ENCODE peak calls at places on chromosome 5, in six cellular contexts. One of them, this sample, is unnamed.

GRCh38 chr5:180439911-180440769 is 54.0 kb upstream of the CNOT6 start:
- DNase-seq in ascending aorta: no peak
- DNase-seq in heart left ventricle: no peak
- DNase-seq in A549: no peak
- DNase-seq in caudate nucleus: no peak
- DNase-seq in IMR-90: no peak
- DNase-seq in this sample: no peak

GRCh38 chr5:121251954-121252353 is 599.7 kb upstream of the FTMT start:
- DNase-seq in ascending aorta: no peak
- DNase-seq in heart left ventricle: no peak
- DNase-seq in A549: peak; percentile 74
- DNase-seq in caudate nucleus: no peak
- DNase-seq in IMR-90: peak; percentile 23
- DNase-seq in this sample: no peak

GRCh38 chr5:176904276-176904675 is 5.1 kb upstream of the HK3 start:
- DNase-seq in ascending aorta: no peak
- DNase-seq in heart left ventricle: no peak
- DNase-seq in A549: no peak
- DNase-seq in caudate nucleus: no peak
- DNase-seq in IMR-90: no peak
- DNase-seq in this sample: no peak

GRCh38 chr5:104053057-104053666 is 490.6 kb upstream of the NUDT12 start:
- DNase-seq in ascending aorta: no peak
- DNase-seq in heart left ventricle: no peak
- DNase-seq in A549: no peak
- DNase-seq in caudate nucleus: no peak
- DNase-seq in IMR-90: no peak
- DNase-seq in this sample: no peak

GRCh38 chr5:6731465-6732237 is 18.4 kb downstream of the TENT4A start:
- DNase-seq in ascending aorta: no peak
- DNase-seq in heart left ventricle: no peak
- DNase-seq in A549: no peak
- DNase-seq in caudate nucleus: no peak
- DNase-seq in IMR-90: peak; percentile 41
- DNase-seq in this sample: no peak

GRCh38 chr5:54347221-54347865 is 37.0 kb upstream of the ARL15 start:
- DNase-seq in ascending aorta: no peak
- DNase-seq in heart left ventricle: no peak
- DNase-seq in A549: no peak
- DNase-seq in caudate nucleus: no peak
- DNase-seq in IMR-90: no peak
- DNase-seq in this sample: no peak

GRCh38 chr5:1212271-1212670 is 10.9 kb downstream of the SLC6A19 start:
- DNase-seq in ascending aorta: no peak
- DNase-seq in heart left ventricle: no peak
- DNase-seq in A549: no peak
- DNase-seq in caudate nucleus: no peak
- DNase-seq in IMR-90: no peak
- DNase-seq in this sample: peak; percentile 12

GRCh38 chr5:548256-548655 is 24.0 kb upstream of the SLC9A3 start:
- DNase-seq in ascending aorta: peak; percentile 63
- DNase-seq in heart left ventricle: no peak
- DNase-seq in A549: no peak
- DNase-seq in caudate nucleus: no peak
- DNase-seq in IMR-90: peak; percentile 19
- DNase-seq in this sample: peak; percentile 33

GRCh38 chr5:164353155-164353554 is 847.7 kb downstream of the MAT2B start:
- DNase-seq in ascending aorta: no peak
- DNase-seq in heart left ventricle: no peak
- DNase-seq in A549: no peak
- DNase-seq in caudate nucleus: no peak
- DNase-seq in IMR-90: peak; percentile 54
- DNase-seq in this sample: no peak

GRCh38 chr5:90575712-90576111 is 17.1 kb downstream of the ADGRV1 start:
- DNase-seq in ascending aorta: no peak
- DNase-seq in heart left ventricle: no peak
- DNase-seq in A549: no peak
- DNase-seq in caudate nucleus: no peak
- DNase-seq in IMR-90: no peak
- DNase-seq in this sample: no peak

GRCh38 chr5:149464796-149465489 is 85.9 kb upstream of the IL17B start:
- DNase-seq in ascending aorta: peak; percentile 80
- DNase-seq in heart left ventricle: no peak
- DNase-seq in A549: no peak
- DNase-seq in caudate nucleus: no peak
- DNase-seq in IMR-90: peak; percentile 78
- DNase-seq in this sample: peak; percentile 89
- H3K27ac ChIP-seq in ascending aorta: peak overlapping the region; percentile 78
- H3K27ac ChIP-seq in heart left ventricle: peak overlapping the region; percentile 38
- H3K27ac ChIP-seq in A549: peak overlapping the region; percentile 60
- H3K27ac ChIP-seq in caudate nucleus: no peak overlapping the region
- H3K27ac ChIP-seq in IMR-90: peak overlapping the region; percentile 89
- H3K27ac ChIP-seq in this sample: peak overlapping the region; percentile 14

GRCh38 chr5:78509145-78509865 is 139.3 kb downstream of the LHFPL2 start:
- DNase-seq in ascending aorta: no peak
- DNase-seq in heart left ventricle: no peak
- DNase-seq in A549: no peak
- DNase-seq in caudate nucleus: peak; percentile 71
- DNase-seq in IMR-90: no peak
- DNase-seq in this sample: no peak
- H3K27ac ChIP-seq in ascending aorta: no peak overlapping the region
- H3K27ac ChIP-seq in heart left ventricle: peak overlapping the region; percentile 66
- H3K27ac ChIP-seq in A549: no peak overlapping the region
- H3K27ac ChIP-seq in caudate nucleus: peak overlapping the region; percentile 86
- H3K27ac ChIP-seq in IMR-90: peak overlapping the region; percentile 36
- H3K27ac ChIP-seq in this sample: no peak overlapping the region

GRCh38 chr5:67206381-67207328 is 10.1 kb upstream of the CD180 start:
- DNase-seq in ascending aorta: no peak
- DNase-seq in heart left ventricle: no peak
- DNase-seq in A549: peak; percentile 84
- DNase-seq in caudate nucleus: no peak
- DNase-seq in IMR-90: peak; percentile 84
- DNase-seq in this sample: no peak

GRCh38 chr5:67203701-67204074 is 7.1 kb upstream of the CD180 start:
- DNase-seq in ascending aorta: no peak
- DNase-seq in heart left ventricle: no peak
- DNase-seq in A549: no peak
- DNase-seq in caudate nucleus: no peak
- DNase-seq in IMR-90: no peak
- DNase-seq in this sample: no peak

GRCh38 chr5:67202830-67203229 is 6.2 kb upstream of the CD180 start:
- DNase-seq in ascending aorta: no peak
- DNase-seq in heart left ventricle: no peak
- DNase-seq in A549: no peak
- DNase-seq in caudate nucleus: no peak
- DNase-seq in IMR-90: no peak
- DNase-seq in this sample: no peak

GRCh38 chr5:67205981-67206380 is 9.4 kb upstream of the CD180 start:
- DNase-seq in ascending aorta: no peak
- DNase-seq in heart left ventricle: no peak
- DNase-seq in A549: no peak
- DNase-seq in caudate nucleus: no peak
- DNase-seq in IMR-90: no peak
- DNase-seq in this sample: no peak

DNA sequence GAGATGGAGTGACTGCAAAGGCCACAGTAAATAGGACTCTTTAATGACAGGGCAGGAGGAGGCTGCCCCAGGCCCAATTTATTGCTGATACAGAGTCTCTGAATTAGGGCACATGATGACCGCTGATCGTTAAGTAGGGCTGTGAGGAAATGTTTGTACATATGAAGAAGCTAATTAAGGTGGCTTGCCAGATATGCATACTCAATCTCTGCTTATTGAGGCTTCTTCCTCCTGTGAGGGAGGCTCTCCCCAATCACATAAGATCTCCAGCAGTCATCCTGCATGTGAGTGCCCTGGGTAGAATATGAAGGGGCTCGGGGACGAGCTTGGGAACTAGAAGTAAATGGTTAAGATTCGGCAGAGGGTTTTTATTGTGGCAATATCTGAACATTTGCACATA is 8.2 kb upstream of the CD180 start:
- DNase-seq in ascending aorta: no peak
- DNase-seq in heart left ventricle: no peak
- DNase-seq in A549: no peak
- DNase-seq in caudate nucleus: no peak
- DNase-seq in IMR-90: no peak
- DNase-seq in this sample: no peak
- H3K27ac ChIP-seq in ascending aorta: no peak overlapping the region
- H3K27ac ChIP-seq in heart left ventricle: no peak overlapping the region
- H3K27ac ChIP-seq in A549: no peak overlapping the region
- H3K27ac ChIP-seq in caudate nucleus: no peak overlapping the region
- H3K27ac ChIP-seq in IMR-90: no peak overlapping the region
- H3K27ac ChIP-seq in this sample: no peak overlapping the region

GRCh38 chr5:39699164-39699563 is 274.4 kb upstream of the DAB2 start:
- DNase-seq in ascending aorta: no peak
- DNase-seq in heart left ventricle: no peak
- DNase-seq in A549: no peak
- DNase-seq in caudate nucleus: no peak
- DNase-seq in IMR-90: no peak
- DNase-seq in this sample: no peak

GRCh38 chr5:39697891-39698290 is 273.1 kb upstream of the DAB2 start:
- DNase-seq in ascending aorta: no peak
- DNase-seq in heart left ventricle: no peak
- DNase-seq in A549: no peak
- DNase-seq in caudate nucleus: no peak
- DNase-seq in IMR-90: no peak
- DNase-seq in this sample: no peak

GRCh38 chr5:39700523-39700922 is 275.7 kb upstream of the DAB2 start:
- DNase-seq in ascending aorta: no peak
- DNase-seq in heart left ventricle: no peak
- DNase-seq in A549: no peak
- DNase-seq in caudate nucleus: no peak
- DNase-seq in IMR-90: no peak
- DNase-seq in this sample: no peak

GRCh38 chr5:39702928-39703327 is 278.1 kb upstream of the DAB2 start:
- DNase-seq in ascending aorta: no peak
- DNase-seq in heart left ventricle: no peak
- DNase-seq in A549: no peak
- DNase-seq in caudate nucleus: no peak
- DNase-seq in IMR-90: no peak
- DNase-seq in this sample: no peak
- H3K27ac ChIP-seq in ascending aorta: no peak overlapping the region
- H3K27ac ChIP-seq in heart left ventricle: no peak overlapping the region
- H3K27ac ChIP-seq in A549: no peak overlapping the region
- H3K27ac ChIP-seq in caudate nucleus: no peak overlapping the region
- H3K27ac ChIP-seq in IMR-90: no peak overlapping the region
- H3K27ac ChIP-seq in this sample: no peak overlapping the region

DNA sequence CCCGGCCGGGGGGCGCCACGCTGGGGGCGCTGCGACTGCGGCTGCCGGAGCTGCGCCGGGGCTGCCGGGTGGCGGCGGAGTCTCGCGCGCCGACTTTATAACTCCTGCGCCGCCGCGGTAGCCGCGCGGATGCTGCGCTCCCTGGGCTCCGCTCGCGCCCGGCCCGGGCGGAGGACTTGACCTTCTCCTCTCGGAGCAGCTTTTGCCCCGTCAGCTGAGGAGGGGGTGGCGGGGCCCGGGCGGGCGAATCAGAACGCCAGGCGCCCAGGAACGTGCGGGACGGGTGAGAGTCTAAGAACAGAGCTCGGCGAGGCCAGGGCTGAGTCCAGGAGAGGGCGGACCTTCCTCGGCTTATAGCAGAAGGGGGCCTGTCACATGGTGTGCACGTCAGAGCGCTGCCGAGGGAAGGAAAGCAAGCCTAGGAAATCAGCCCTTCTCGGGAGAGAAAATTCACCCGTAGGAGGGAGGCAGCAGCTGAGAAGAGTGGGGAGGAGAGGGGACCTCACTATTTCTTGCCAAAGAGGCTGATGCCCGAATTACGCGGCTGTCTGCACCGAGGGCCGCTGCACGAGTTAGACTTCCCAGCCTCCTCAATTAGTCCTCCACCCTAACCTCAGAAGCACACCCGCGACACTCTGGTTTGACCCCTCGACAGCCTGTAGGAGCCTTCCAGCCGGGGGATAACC is at the start of gene FOXD1:
- DNase-seq in ascending aorta: peak; percentile 95
- DNase-seq in heart left ventricle: peak; percentile 59
- DNase-seq in A549: peak; percentile 95
- DNase-seq in caudate nucleus: no peak
- DNase-seq in IMR-90: peak; percentile 97
- DNase-seq in this sample: peak; percentile 69
- H3K27ac ChIP-seq in ascending aorta: peak within 1 kb of the TSS; percentile 89
- H3K27ac ChIP-seq in heart left ventricle: no peak within 1 kb of the TSS
- H3K27ac ChIP-seq in A549: peak within 1 kb of the TSS; percentile 89
- H3K27ac ChIP-seq in caudate nucleus: no peak within 1 kb of the TSS
- H3K27ac ChIP-seq in IMR-90: peak within 1 kb of the TSS; percentile 97
- H3K27ac ChIP-seq in this sample: no peak within 1 kb of the TSS